ENCODE peak calls at places on chromosome 3, in four cellular contexts. One of them, this sample, is unnamed.

GRCh38 chr3:33789183-33789954 is 9.1 kb upstream of the PDCD6IP start:
- DNase-seq in PC-3: no peak
- DNase-seq in IMR-90: no peak
- DNase-seq in adrenal gland: no peak
- DNase-seq in this sample: no peak

GRCh38 chr3:17949116-17949515 is 206.7 kb upstream of the TBC1D5 start:
- DNase-seq in PC-3: no peak
- DNase-seq in IMR-90: no peak
- DNase-seq in adrenal gland: no peak
- DNase-seq in this sample: no peak

GRCh38 chr3:125480656-125481374 is 39.2 kb downstream of the SNX4 start:
- DNase-seq in PC-3: no peak
- DNase-seq in IMR-90: peak; percentile 93
- DNase-seq in adrenal gland: no peak
- DNase-seq in this sample: no peak

GRCh38 chr3:12356175-12356574 is 67.3 kb downstream of the PPARG start:
- DNase-seq in PC-3: no peak
- DNase-seq in IMR-90: no peak
- DNase-seq in adrenal gland: no peak
- DNase-seq in this sample: no peak

GRCh38 chr3:36697397-36698001 is 66.9 kb downstream of the DCLK3 start:
- DNase-seq in PC-3: peak; percentile 49
- DNase-seq in IMR-90: no peak
- DNase-seq in adrenal gland: no peak
- DNase-seq in this sample: no peak

GRCh38 chr3:101077361-101078011 is 84.3 kb upstream of the ABI3BP start:
- DNase-seq in PC-3: peak; percentile 64
- DNase-seq in IMR-90: peak; percentile 58
- DNase-seq in adrenal gland: peak; percentile 28
- DNase-seq in this sample: no peak

GRCh38 chr3:195704433-195704999 is 16.3 kb upstream of the MUC20 start:
- DNase-seq in PC-3: no peak
- DNase-seq in IMR-90: no peak
- DNase-seq in adrenal gland: no peak
- DNase-seq in this sample: no peak

GRCh38 chr3:143207338-143207961 is 87.9 kb downstream of the CHST2 start:
- DNase-seq in PC-3: peak; percentile 44
- DNase-seq in IMR-90: peak; percentile 67
- DNase-seq in adrenal gland: no peak
- DNase-seq in this sample: no peak

GRCh38 chr3:187746479-187747335 is 1.4 kb upstream of the BCL6 start:
- DNase-seq in PC-3: peak; percentile 21
- DNase-seq in IMR-90: peak; percentile 49
- DNase-seq in adrenal gland: no peak
- DNase-seq in this sample: no peak

GRCh38 chr3:187640823-187641135 is 29.4 kb downstream of the SST start:
- DNase-seq in PC-3: no peak
- DNase-seq in IMR-90: no peak
- DNase-seq in adrenal gland: no peak
- DNase-seq in this sample: no peak

GRCh38 chr3:179750720-179751328 is 98.0 kb downstream of the USP13 start:
- DNase-seq in PC-3: peak; percentile 60
- DNase-seq in IMR-90: peak; percentile 28
- DNase-seq in adrenal gland: no peak
- DNase-seq in this sample: no peak

GRCh38 chr3:187665010-187665409 is 5.2 kb downstream of the SST start:
- DNase-seq in PC-3: no peak
- DNase-seq in IMR-90: no peak
- DNase-seq in adrenal gland: no peak
- DNase-seq in this sample: no peak

GRCh38 chr3:193734737-193735366 is 141.8 kb downstream of the OPA1 start:
- DNase-seq in PC-3: no peak
- DNase-seq in IMR-90: no peak
- DNase-seq in adrenal gland: no peak
- DNase-seq in this sample: no peak

GRCh38 chr3:120503727-120504616 is 53.2 kb upstream of the FSTL1 start:
- DNase-seq in PC-3: no peak
- DNase-seq in IMR-90: no peak
- DNase-seq in adrenal gland: no peak
- DNase-seq in this sample: no peak

GRCh38 chr3:31541102-31541501 is 8.4 kb downstream of the STT3B start:
- DNase-seq in PC-3: peak; percentile 41
- DNase-seq in IMR-90: no peak
- DNase-seq in adrenal gland: no peak
- DNase-seq in this sample: no peak

GRCh38 chr3:134378384-134378783 is 4.1 kb upstream of the AMOTL2 start:
- DNase-seq in PC-3: peak; percentile 35
- DNase-seq in IMR-90: no peak
- DNase-seq in adrenal gland: peak; percentile 54
- DNase-seq in this sample: peak; percentile 50

GRCh38 chr3:154430014-154430413 is at the start of gene GPR149:
- DNase-seq in PC-3: no peak
- DNase-seq in IMR-90: no peak
- DNase-seq in adrenal gland: no peak
- DNase-seq in this sample: peak; percentile 40

GRCh38 chr3:138188013-138188352 is 882 bp downstream of the ARMC8 start:
- DNase-seq in PC-3: peak; percentile 32
- DNase-seq in IMR-90: peak; percentile 54
- DNase-seq in adrenal gland: no peak
- DNase-seq in this sample: no peak

GRCh38 chr3:113018461-113019181 is 27.8 kb downstream of the GTPBP8 start:
- DNase-seq in PC-3: no peak
- DNase-seq in IMR-90: peak; percentile 13
- DNase-seq in adrenal gland: no peak
- DNase-seq in this sample: no peak

GRCh38 chr3:32018723-32019564 is 37.4 kb downstream of the ZNF860 start:
- DNase-seq in PC-3: peak; percentile 78
- DNase-seq in IMR-90: peak; percentile 57
- DNase-seq in adrenal gland: no peak
- DNase-seq in this sample: peak; percentile 43

GRCh38 chr3:99825239-99825638 is 7.6 kb downstream of the CMSS1 start:
- DNase-seq in PC-3: peak; percentile 64
- DNase-seq in IMR-90: peak; percentile 31
- DNase-seq in adrenal gland: no peak
- DNase-seq in this sample: no peak

GRCh38 chr3:128432898-128433629 is 33.6 kb downstream of the DNAJB8 start:
- DNase-seq in PC-3: peak; percentile 9
- DNase-seq in IMR-90: no peak
- DNase-seq in adrenal gland: no peak
- DNase-seq in this sample: peak; percentile 60

GRCh38 chr3:87503901-87504498 is 227.6 kb upstream of the POU1F1 start:
- DNase-seq in PC-3: peak; percentile 92
- DNase-seq in IMR-90: peak; percentile 36
- DNase-seq in adrenal gland: peak; percentile 8
- DNase-seq in this sample: no peak

DNA sequence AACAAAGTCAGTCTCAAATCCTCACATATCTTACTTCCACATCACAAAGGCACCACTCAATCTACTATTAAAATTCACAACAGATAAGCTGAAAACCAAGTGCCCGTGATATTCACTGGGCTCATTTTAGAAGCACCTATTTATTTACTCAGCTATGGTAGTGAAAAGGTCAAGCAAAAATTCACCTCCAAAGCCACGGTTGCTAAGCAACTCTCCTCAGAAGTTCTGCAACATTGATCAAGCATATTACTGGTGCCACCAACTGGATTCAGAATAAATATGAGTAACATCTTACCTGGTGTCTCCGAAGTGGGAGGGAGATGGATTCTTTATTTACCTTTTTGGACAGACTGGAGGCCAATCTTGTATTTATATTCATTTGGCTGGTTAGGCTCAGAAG is 714.8 kb downstream of the FHIT start:
- DNase-seq in PC-3: no peak
- DNase-seq in IMR-90: no peak
- DNase-seq in adrenal gland: no peak
- DNase-seq in this sample: no peak
- H3K9me3 ChIP-seq in PC-3: peaks cover 4% of the 10 kb centered on the region
- H3K9me3 ChIP-seq in IMR-90: no peaks in the 10 kb centered on the region
- H3K9me3 ChIP-seq in adrenal gland: no peaks in the 10 kb centered on the region
- H3K9me3 ChIP-seq in this sample: no peaks in the 10 kb centered on the region

DNA sequence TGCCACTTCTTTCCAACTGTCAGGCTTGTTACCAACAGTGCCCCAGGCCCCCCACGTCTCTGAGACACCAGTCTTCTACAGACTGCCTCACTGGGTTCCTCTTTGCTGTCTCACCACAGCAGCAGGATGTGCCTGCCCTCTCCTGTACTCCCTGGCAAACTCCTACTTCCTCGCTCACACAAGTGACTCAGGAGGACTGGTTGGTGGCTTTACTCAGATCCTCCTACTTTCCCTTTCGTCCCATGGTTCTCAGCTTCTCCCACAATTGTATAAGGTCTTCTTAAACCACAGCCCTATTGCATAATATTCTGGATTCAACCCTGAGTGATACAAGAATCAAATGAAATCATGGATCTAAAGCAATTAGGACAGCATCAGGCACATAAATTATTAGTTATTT is 246.6 kb upstream of the PROK2 start:
- DNase-seq in PC-3: peak; percentile 47
- DNase-seq in IMR-90: peak; percentile 44
- DNase-seq in adrenal gland: peak; percentile 17
- DNase-seq in this sample: no peak
- TF ChIP-seq CTCF in PC-3: no peak
- TF ChIP-seq CTCF in IMR-90: no peak
- TF ChIP-seq CTCF in adrenal gland: no peak
- TF ChIP-seq CTCF in this sample: no peak

GRCh38 chr3:66828303-66828702 is 169.8 kb upstream of the KBTBD8 start:
- DNase-seq in PC-3: no peak
- DNase-seq in IMR-90: peak; percentile 27
- DNase-seq in adrenal gland: no peak
- DNase-seq in this sample: no peak

GRCh38 chr3:66825421-66825820 is 172.7 kb upstream of the KBTBD8 start:
- DNase-seq in PC-3: no peak
- DNase-seq in IMR-90: no peak
- DNase-seq in adrenal gland: no peak
- DNase-seq in this sample: no peak

GRCh38 chr3:66824450-66824849 is 173.7 kb upstream of the KBTBD8 start:
- DNase-seq in PC-3: no peak
- DNase-seq in IMR-90: no peak
- DNase-seq in adrenal gland: no peak
- DNase-seq in this sample: no peak

GRCh38 chr3:66830301-66830700 is 167.8 kb upstream of the KBTBD8 start:
- DNase-seq in PC-3: no peak
- DNase-seq in IMR-90: no peak
- DNase-seq in adrenal gland: no peak
- DNase-seq in this sample: no peak

DNA sequence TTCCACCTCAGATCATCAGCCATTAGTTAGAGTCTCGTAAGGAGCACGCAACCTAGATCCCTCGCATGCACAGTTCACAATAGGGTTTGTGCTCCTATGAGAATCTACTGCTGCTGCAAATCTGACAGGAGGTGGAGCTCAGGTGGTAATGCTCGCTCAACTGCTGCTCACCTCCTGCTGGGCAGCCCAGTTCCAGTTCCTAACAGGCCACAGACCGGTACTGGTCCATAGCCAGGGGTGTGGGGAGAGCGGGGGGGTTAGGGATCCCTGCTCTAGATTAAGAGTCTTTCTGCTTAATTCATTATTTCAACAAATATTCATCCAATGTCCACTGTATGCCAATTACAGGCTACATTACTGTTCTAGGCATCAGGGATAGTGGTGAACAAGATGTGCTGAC is 170.4 kb upstream of the KBTBD8 start:
- DNase-seq in PC-3: no peak
- DNase-seq in IMR-90: no peak
- DNase-seq in adrenal gland: no peak
- DNase-seq in this sample: no peak
- H3K4me1 ChIP-seq in PC-3: no peaks in the 10 kb centered on the region
- H3K4me1 ChIP-seq in IMR-90: peaks cover 2% of the 10 kb centered on the region
- H3K4me1 ChIP-seq in adrenal gland: no peaks in the 10 kb centered on the region
- H3K4me1 ChIP-seq in this sample: no peaks in the 10 kb centered on the region

GRCh38 chr3:140086642-140087041 is 151.7 kb downstream of the CLSTN2 start:
- DNase-seq in PC-3: no peak
- DNase-seq in IMR-90: no peak
- DNase-seq in adrenal gland: no peak
- DNase-seq in this sample: no peak

GRCh38 chr3:140077406-140077805 is 142.4 kb downstream of the CLSTN2 start:
- DNase-seq in PC-3: no peak
- DNase-seq in IMR-90: no peak
- DNase-seq in adrenal gland: no peak
- DNase-seq in this sample: no peak

GRCh38 chr3:140078343-140078742 is 143.4 kb downstream of the CLSTN2 start:
- DNase-seq in PC-3: no peak
- DNase-seq in IMR-90: no peak
- DNase-seq in adrenal gland: no peak
- DNase-seq in this sample: no peak

GRCh38 chr3:140078940-140079339 is 144.0 kb downstream of the CLSTN2 start:
- DNase-seq in PC-3: no peak
- DNase-seq in IMR-90: no peak
- DNase-seq in adrenal gland: no peak
- DNase-seq in this sample: no peak

GRCh38 chr3:140081836-140082331 is 146.9 kb downstream of the CLSTN2 start:
- DNase-seq in PC-3: no peak
- DNase-seq in IMR-90: no peak
- DNase-seq in adrenal gland: no peak
- DNase-seq in this sample: no peak
- H3K9me3 ChIP-seq in PC-3: no peaks in the 10 kb centered on the region
- H3K9me3 ChIP-seq in IMR-90: no peaks in the 10 kb centered on the region
- H3K9me3 ChIP-seq in adrenal gland: no peaks in the 10 kb centered on the region
- H3K9me3 ChIP-seq in this sample: no peaks in the 10 kb centered on the region

GRCh38 chr3:105366302-105367062 is at the start of gene ALCAM:
- DNase-seq in PC-3: peak; percentile 99
- DNase-seq in IMR-90: peak; percentile 99
- DNase-seq in adrenal gland: peak; percentile 97
- DNase-seq in this sample: peak; percentile 83
- TF ChIP-seq CTCF in PC-3: peak; percentile 76
- TF ChIP-seq CTCF in IMR-90: peak; percentile 97
- TF ChIP-seq CTCF in adrenal gland: peak; percentile 83
- TF ChIP-seq CTCF in this sample: no peak

This sample was measured in Caco-2.